ENCODE peak calls at places on chromosomes 6 and 20, in ten cellular contexts. B, N, E, P, Y, V, S, C, U and X are unnamed samples.

GRCh38 chr6:100504786-100505737 is 40.3 kb upstream of the SIM1 start:
- DNase-seq in E (no peak), S (peak), N (peak), C (peak), B (peak), Y (no peak), U (peak), P (no peak), V (peak), X (no peak)

GRCh38 chr6:33343953-33344611 is 26.5 kb upstream of the ZBTB22 start:
- DNase-seq in B (no peak), S (no peak), N (no peak), Y (no peak), E (no peak), V (no peak), U (no peak), P (peak), C (no peak), X (peak)

GRCh38 chr6:22888147-22888831 is 318.9 kb downstream of the HDGFL1 start:
- DNase-seq in N (peak), B (peak), S (peak), V (no peak), E (no peak), U (no peak), Y (no peak), P (no peak), C (no peak), X (no peak)

GRCh38 chr6:11094411-11094851 is 797 bp downstream of the SMIM13 start:
- DNase-seq in B (peak), V (peak), P (peak), U (peak), S (peak), Y (no peak), E (peak), N (peak), C (no peak), X (peak)

GRCh38 chr6:6749791-6750434 is 161.4 kb downstream of the LY86 start:
- DNase-seq in E (peak), S (peak), N (peak), V (peak), C (peak), Y (no peak), U (peak), P (no peak), B (peak), X (no peak)

GRCh38 chr6:132900849-132901248 is 86.5 kb downstream of the RPS12 start:
- DNase-seq in Y (no peak), B (no peak), P (no peak), E (no peak), C (no peak), U (no peak), S (no peak), V (no peak), N (no peak), X (no peak)

GRCh38 chr6:98669371-98669770 is 165.0 kb upstream of the POU3F2 start:
- DNase-seq in C (no peak), S (no peak), U (no peak), P (no peak), Y (no peak), B (no peak), E (no peak), N (no peak), V (peak), X (no peak)

GRCh38 chr6:158907931-158908330 is 88.8 kb upstream of the EZR start:
- DNase-seq in V (no peak), C (no peak), S (no peak), Y (no peak), E (no peak), B (no peak), P (no peak), N (no peak), U (no peak), X (no peak)

GRCh38 chr20:38751360-38751976 is 3.2 kb downstream of the ACTR5 start:
- DNase-seq in B (peak), C (no peak), U (peak), N (no peak), Y (no peak), V (no peak), P (peak), E (no peak), S (peak), X (no peak)

GRCh38 chr6:33837971-33838665 is 34.3 kb upstream of the MLN start:
- DNase-seq in S (peak), Y (no peak), P (no peak), N (peak), E (no peak), U (peak), B (no peak), V (peak), C (peak), X (no peak)

GRCh38 chr6:90062667-90063066 is 168.4 kb downstream of the GJA10 start:
- DNase-seq in E (no peak), C (no peak), N (peak), B (no peak), U (peak), S (peak), V (no peak), Y (no peak), P (no peak), X (no peak)

GRCh38 chr6:26045939-26046368 is 41.3 kb upstream of the HFE start:
- DNase-seq in N (peak), P (peak), C (no peak), U (no peak), V (no peak), B (peak), S (no peak), Y (no peak), E (no peak), X (no peak)

GRCh38 chr6:144411506-144412165 is 126.5 kb downstream of the UTRN start:
- DNase-seq in U (peak), N (no peak), V (no peak), C (no peak), Y (no peak), E (no peak), S (peak), P (no peak), B (peak), X (no peak)

GRCh38 chr6:12348530-12349511 is 58.7 kb downstream of the EDN1 start:
- DNase-seq in U (peak), V (peak), Y (no peak), E (no peak), B (peak), C (peak), S (peak), N (peak), P (no peak), X (no peak)

GRCh38 chr20:61608275-61609085 is 356.4 kb downstream of the CDH4 start:
- DNase-seq in C (no peak), S (peak), U (peak), Y (no peak), V (peak), E (peak), N (peak), B (peak), P (peak), X (peak)

GRCh38 chr20:32527447-32528055 is 57.6 kb downstream of the NOL4L start:
- DNase-seq in N (no peak), B (no peak), Y (no peak), U (no peak), E (no peak), C (no peak), V (no peak), S (no peak), P (no peak), X (peak)

GRCh38 chr20:46307139-46307998 is 929 bp downstream of the CDH22 start:
- DNase-seq in Y (peak), E (peak), S (peak), N (peak), P (peak), V (peak), C (no peak), U (peak), B (peak), X (peak)

GRCh38 chr20:51404297-51405060 is 138.0 kb downstream of the NFATC2 start:
- DNase-seq in V (no peak), Y (no peak), B (no peak), U (no peak), E (peak), C (no peak), P (peak), N (no peak), S (peak), X (peak)

GRCh38 chr6:131997450-131998153 is 46.4 kb upstream of the CCN2 start:
- DNase-seq in U (no peak), N (no peak), C (no peak), S (no peak), Y (no peak), B (no peak), P (no peak), E (no peak), V (no peak), X (no peak)

GRCh38 chr20:40524071-40524470 is 165.0 kb downstream of the MAFB start:
- DNase-seq in E (no peak), C (no peak), N (no peak), B (no peak), V (no peak), U (no peak), Y (no peak), P (no peak), S (peak), X (no peak)

GRCh38 chr6:25248100-25248499 is 31.1 kb upstream of the CARMIL1 start:
- DNase-seq in V (no peak), S (peak), Y (no peak), U (peak), N (peak), B (peak), P (no peak), C (peak), E (no peak), X (no peak)

GRCh38 chr6:73074175-73074574 is 151.1 kb downstream of the KHDC1L start:
- DNase-seq in V (no peak), U (peak), S (peak), E (no peak), N (peak), B (peak), C (peak), Y (no peak), P (no peak), X (no peak)

GRCh38 chr6:55011034-55011433 is 163.3 kb upstream of the HCRTR2 start:
- DNase-seq in N (no peak), E (no peak), C (no peak), B (no peak), Y (no peak), P (no peak), S (no peak), U (no peak), V (peak), X (no peak)

GRCh38 chr6:160004419-160005160 is 35.7 kb downstream of the IGF2R start:
- DNase-seq in P (no peak), U (no peak), Y (no peak), B (no peak), N (no peak), C (no peak), S (no peak), V (no peak), E (no peak), X (no peak)

GRCh38 chr20:53804920-53805894 is 211.6 kb upstream of the ZNF217 start:
- DNase-seq in B (peak), V (no peak), Y (no peak), N (peak), U (peak), E (no peak), P (no peak), C (no peak), S (no peak), X (no peak)

GRCh38 chr6:104936766-104937535 is 20.0 kb upstream of the LIN28B start:
- DNase-seq in B (no peak), S (no peak), E (no peak), C (no peak), Y (no peak), P (no peak), V (no peak), N (no peak), U (no peak), X (no peak)

GRCh38 chr6:142696689-142697088 is 248.3 kb downstream of the HIVEP2 start:
- DNase-seq in C (no peak), V (no peak), N (peak), B (peak), P (no peak), U (no peak), S (no peak), E (no peak), Y (no peak), X (no peak)

DNA sequence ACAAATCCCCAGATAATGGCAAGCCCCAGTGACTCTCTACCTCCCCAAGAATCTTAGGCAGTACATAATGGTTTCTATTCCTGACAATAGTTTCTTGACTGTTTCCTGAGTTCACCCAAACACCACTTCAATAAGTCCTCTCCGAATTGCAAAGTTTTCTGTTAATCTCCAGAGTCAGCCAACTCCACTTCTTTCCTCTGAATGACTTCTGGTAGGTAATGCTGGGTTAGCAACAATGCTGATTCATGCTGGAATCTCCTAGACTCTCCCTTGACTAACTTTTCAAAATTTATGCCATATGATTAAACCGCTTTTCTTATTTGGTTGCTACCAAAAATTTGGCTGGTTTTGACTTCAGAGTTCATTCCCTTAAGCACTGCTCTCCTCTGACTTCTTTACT is 249.6 kb upstream of the PLN start:
- DNase-seq in S (peak), B (no peak), E (no peak), Y (no peak), P (no peak), V (no peak), N (peak), C (no peak), U (peak), X (no peak)
- H3K27ac ChIP-seq in S (peak), B (no peak), E (no peak), Y (no peak), P (no peak), V (no peak), N (no peak), C (no peak), U (no peak), X (no peak)

GRCh38 chr6:21201673-21202430 is 391.7 kb upstream of the SOX4 start:
- DNase-seq in E (no peak), P (no peak), U (no peak), B (peak), N (no peak), Y (no peak), V (no peak), C (no peak), S (no peak), X (no peak)
- H3K27ac ChIP-seq in E (no peak), P (no peak), U (no peak), B (no peak), N (no peak), Y (no peak), V (no peak), C (no peak), S (no peak), X (no peak)

GRCh38 chr20:25254571-25254970 is 6.7 kb downstream of the PYGB start:
- DNase-seq in E (no peak), Y (no peak), S (no peak), C (no peak), P (no peak), U (no peak), N (no peak), V (no peak), B (no peak), X (no peak)

GRCh38 chr20:25252226-25252625 is 4.3 kb downstream of the PYGB start:
- DNase-seq in Y (no peak), N (no peak), B (no peak), V (no peak), P (no peak), U (no peak), E (no peak), C (no peak), S (no peak), X (no peak)

GRCh38 chr20:25253606-25254275 is 5.9 kb downstream of the PYGB start:
- DNase-seq in S (no peak), B (no peak), C (no peak), E (no peak), P (no peak), U (no peak), V (no peak), Y (no peak), N (no peak), X (no peak)

GRCh38 chr20:25251558-25251957 is 3.7 kb downstream of the PYGB start:
- DNase-seq in Y (no peak), N (no peak), B (no peak), E (no peak), U (no peak), V (no peak), P (no peak), S (no peak), C (no peak), X (no peak)

GRCh38 chr20:25252686-25253421 is 5.0 kb downstream of the PYGB start:
- DNase-seq in V (no peak), P (no peak), E (peak), C (no peak), Y (no peak), B (peak), S (no peak), U (no peak), N (peak), X (no peak)
- H3K27ac ChIP-seq in V (no peak), P (no peak), E (no peak), C (no peak), Y (no peak), B (no peak), S (no peak), U (no peak), N (no peak), X (no peak)

DNA sequence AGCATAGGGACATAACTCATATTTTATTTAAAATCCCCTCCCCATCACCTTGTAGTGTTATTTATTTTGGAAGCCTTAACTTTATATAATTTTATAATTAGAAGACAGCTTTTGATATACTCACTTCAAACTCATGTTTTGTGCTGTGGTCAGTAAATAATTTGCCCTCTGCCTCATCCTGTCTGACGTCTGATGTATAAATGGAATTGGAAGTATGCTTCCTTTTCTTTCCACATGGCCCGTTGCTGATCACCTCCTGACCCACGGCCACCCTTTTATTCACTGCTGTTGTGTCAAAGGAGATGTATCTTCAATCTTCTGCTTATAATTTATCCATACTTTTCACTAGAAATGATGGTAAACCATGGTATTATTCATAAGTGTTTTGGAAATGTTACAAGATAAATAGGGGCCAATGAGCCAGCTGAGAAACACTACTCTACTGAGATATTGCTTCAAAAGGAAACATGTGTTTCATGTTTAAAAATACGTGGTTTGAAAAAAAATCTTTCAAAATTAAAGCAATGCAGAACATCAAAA is 841.8 kb downstream of the PHF3 start:
- DNase-seq in N (no peak), B (no peak), Y (no peak), E (no peak), C (no peak), V (no peak), U (no peak), P (no peak), S (peak), X (no peak)
- H3K27ac ChIP-seq in N (no peak), B (no peak), Y (no peak), E (no peak), C (no peak), V (no peak), U (no peak), P (no peak), S (no peak), X (no peak)

GRCh38 chr20:59004763-59005522 is 2.1 kb downstream of the CTSZ start:
- DNase-seq in Y (no peak), N (no peak), B (no peak), C (no peak), U (no peak), V (no peak), P (peak), S (no peak), E (no peak), X (peak)

GRCh38 chr20:59006167-59006863 is 739 bp downstream of the CTSZ start:
- DNase-seq in U (peak), B (peak), C (no peak), N (peak), Y (no peak), E (no peak), V (no peak), P (no peak), S (no peak), X (peak)

GRCh38 chr20:59006864-59007757 is at the start of gene CTSZ:
- DNase-seq in C (no peak), P (peak), U (peak), N (peak), V (peak), E (peak), S (peak), B (peak), Y (no peak), X (peak)

GRCh38 chr20:59004493-59004762 is 2.6 kb downstream of the CTSZ start:
- DNase-seq in V (no peak), C (no peak), S (no peak), B (no peak), N (no peak), Y (no peak), U (no peak), P (no peak), E (no peak), X (peak)

DNA sequence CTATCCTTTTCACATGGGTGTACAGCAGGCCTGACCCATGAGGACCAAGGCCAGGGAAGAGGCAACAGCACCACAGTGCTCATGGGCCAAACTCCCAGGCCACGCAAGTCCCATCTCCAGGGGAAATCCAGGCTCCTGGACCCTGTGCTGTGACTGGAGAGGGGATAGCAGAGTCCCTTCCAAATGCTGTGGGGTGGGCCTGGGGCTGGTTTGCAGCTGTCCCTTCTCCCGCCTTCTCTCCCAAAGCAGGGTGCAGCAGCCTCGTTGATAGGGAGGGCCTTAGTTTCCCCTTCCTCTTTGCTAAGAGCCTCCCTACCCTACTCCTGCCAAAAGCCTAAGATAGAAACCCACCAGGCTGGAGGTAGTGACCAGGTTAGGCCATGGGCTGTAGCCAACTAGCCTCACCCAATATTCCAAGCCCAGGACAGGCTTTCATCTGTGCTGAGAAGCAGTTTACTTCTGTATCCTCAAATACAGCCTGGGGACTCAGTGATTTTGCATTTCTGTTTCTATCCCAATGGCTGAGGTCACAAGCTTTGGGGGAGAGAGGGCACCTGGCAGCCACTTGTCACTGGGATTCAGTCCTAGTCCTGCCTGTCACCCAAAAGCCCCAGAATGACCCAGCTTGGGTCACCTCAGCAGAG is 1.4 kb downstream of the CTSZ start:
- DNase-seq in B (no peak), C (no peak), S (no peak), U (no peak), Y (no peak), V (no peak), P (no peak), N (no peak), E (no peak), X (no peak)
- H3K27ac ChIP-seq in B (no peak), C (no peak), S (peak), U (peak), Y (no peak), V (no peak), P (peak), N (peak), E (no peak), X (no peak)

GRCh38 chr6:52375780-52376556 is 14.0 kb downstream of the PAQR8 start:
- DNase-seq in U (no peak), E (no peak), Y (no peak), P (no peak), B (no peak), S (no peak), C (no peak), N (no peak), V (no peak), X (no peak)

GRCh38 chr6:52376763-52377162 is 14.8 kb downstream of the PAQR8 start:
- DNase-seq in B (no peak), E (no peak), C (no peak), N (no peak), P (peak), V (no peak), Y (no peak), U (no peak), S (no peak), X (no peak)

GRCh38 chr6:52371656-52372151 is 9.8 kb downstream of the PAQR8 start:
- DNase-seq in N (no peak), V (no peak), E (no peak), U (no peak), C (no peak), B (no peak), S (peak), Y (no peak), P (no peak), X (no peak)

GRCh38 chr6:52374247-52374646 is 12.3 kb downstream of the PAQR8 start:
- DNase-seq in C (no peak), V (no peak), B (no peak), E (no peak), S (no peak), U (no peak), Y (no peak), P (no peak), N (no peak), X (no peak)

DNA sequence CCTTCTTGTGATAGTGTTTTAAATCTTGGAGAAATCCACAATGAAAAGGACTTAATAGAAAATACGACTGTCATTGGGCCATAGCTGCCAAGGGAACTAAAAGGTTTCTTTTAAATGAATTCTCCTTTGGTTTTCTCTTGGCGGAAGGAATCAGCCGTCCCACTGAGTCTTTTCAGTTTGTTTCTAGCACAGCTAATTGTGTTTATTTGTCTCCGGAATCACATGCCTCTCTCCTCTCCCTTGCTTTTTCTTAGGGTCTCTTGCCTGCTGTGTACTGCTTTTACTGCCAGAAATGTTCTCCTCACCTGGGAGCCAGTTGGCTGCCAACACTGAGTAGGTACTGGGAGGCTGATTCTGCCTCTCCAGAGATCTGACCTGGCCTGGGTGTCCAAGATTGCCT is 11.3 kb downstream of the PAQR8 start:
- DNase-seq in S (no peak), B (no peak), C (no peak), N (no peak), V (no peak), P (no peak), Y (no peak), U (no peak), E (no peak), X (no peak)
- H3K27ac ChIP-seq in S (no peak), B (no peak), C (no peak), N (no peak), V (no peak), P (no peak), Y (no peak), U (no peak), E (no peak), X (no peak)